ENCODE peak calls at places on chromosomes 2 and 18, in seven cellular contexts. A, M, C, F, P, R and E are unnamed samples. For H3K4me1, the result is how much of the 10 kb centered on the place peaks cover.

GRCh38 chr18:49161627-49162026 is 210.9 kb upstream of the SMAD7 start:
- DNase-seq in A (peak), M (no peak), C (no peak), F (no peak), R (no peak), P (peak), E (no peak)

GRCh38 chr2:83051538-83052192 is 1407.4 kb downstream of the SUCLG1 start:
- DNase-seq in P (no peak), F (no peak), A (no peak), C (no peak), M (peak), R (no peak), E (no peak)

GRCh38 chr2:102770506-102770905 is 8.7 kb downstream of the TMEM182 start:
- DNase-seq in R (no peak), M (no peak), F (no peak), C (no peak), P (no peak), A (peak), E (no peak)

GRCh38 chr2:171089489-171089888 is 71.2 kb downstream of the TLK1 start:
- DNase-seq in P (no peak), M (no peak), R (no peak), F (no peak), C (no peak), A (no peak), E (no peak)

GRCh38 chr18:48732767-48733424 is 194.1 kb downstream of the CTIF start:
- DNase-seq in R (no peak), F (no peak), P (no peak), M (no peak), A (no peak), C (no peak), E (no peak)

GRCh38 chr2:181459646-181460045 is 2.5 kb downstream of the ITGA4 start:
- DNase-seq in A (peak), R (no peak), M (no peak), C (no peak), P (peak), F (no peak), E (no peak)

GRCh38 chr2:233462202-233462785 is 104.3 kb downstream of the USP40 start:
- DNase-seq in F (no peak), P (no peak), M (no peak), R (no peak), C (no peak), A (no peak), E (no peak)

GRCh38 chr2:35301349-35301748 is 1054.2 kb upstream of the CRIM1 start:
- DNase-seq in M (no peak), C (no peak), R (no peak), F (no peak), A (no peak), P (no peak), E (no peak)

GRCh38 chr2:58973831-58974281 is 732.7 kb upstream of the FANCL start:
- DNase-seq in M (peak), P (no peak), C (peak), R (peak), A (no peak), F (no peak), E (peak)

GRCh38 chr2:107932483-107932882 is 53.8 kb upstream of the SLC5A7 start:
- DNase-seq in P (no peak), R (no peak), F (no peak), M (no peak), C (no peak), A (no peak), E (no peak)

DNA sequence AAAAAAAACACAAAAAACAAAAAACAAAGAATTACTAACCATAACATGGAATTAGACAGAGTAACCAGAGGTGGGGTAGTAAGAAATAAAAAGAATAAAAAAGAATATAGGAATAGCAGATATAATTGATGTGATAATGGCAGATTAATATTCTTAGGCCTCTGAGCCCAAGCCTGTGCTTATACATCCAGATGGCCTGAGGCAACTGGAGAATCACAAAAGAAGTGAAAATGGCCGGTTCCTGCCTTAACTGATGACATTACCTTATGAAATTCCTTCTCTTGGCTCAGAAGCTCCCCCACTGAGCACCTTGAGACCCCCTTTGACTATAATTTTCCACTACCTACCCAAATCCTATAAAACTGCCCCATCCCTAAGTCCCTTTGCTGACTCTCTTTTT is 95.1 kb upstream of the MSH6 start:
- DNase-seq in A (no peak), C (no peak), M (no peak), R (no peak), P (no peak), F (no peak), E (no peak)
- H3K23ac ChIP-seq in A (no peak), C (no peak), M (no peak), R (no peak), P (no peak), F (no peak), E (no peak)

GRCh38 chr2:43019536-43020183 is 206.7 kb downstream of the ZFP36L2 start:
- DNase-seq in C (no peak), F (no peak), R (no peak), A (no peak), M (no peak), P (no peak), E (peak)

GRCh38 chr2:43022896-43023295 is 203.5 kb downstream of the ZFP36L2 start:
- DNase-seq in M (no peak), A (no peak), P (no peak), R (no peak), F (no peak), C (no peak), E (no peak)

GRCh38 chr2:43020296-43020695 is 206.1 kb downstream of the ZFP36L2 start:
- DNase-seq in A (no peak), F (no peak), C (no peak), R (no peak), P (no peak), M (no peak), E (no peak)

GRCh38 chr2:43021791-43022500 is 204.5 kb downstream of the ZFP36L2 start:
- DNase-seq in P (no peak), F (no peak), R (peak), A (no peak), M (peak), C (peak), E (no peak)

GRCh38 chr2:43020990-43021677 is 205.3 kb downstream of the ZFP36L2 start:
- DNase-seq in P (no peak), A (no peak), M (peak), C (no peak), F (no peak), R (no peak), E (no peak)
- H3K4me1 ChIP-seq in P (under half), A (under half), M (under half), C (under half), F (under half), R (under half), E (under half)

DNA sequence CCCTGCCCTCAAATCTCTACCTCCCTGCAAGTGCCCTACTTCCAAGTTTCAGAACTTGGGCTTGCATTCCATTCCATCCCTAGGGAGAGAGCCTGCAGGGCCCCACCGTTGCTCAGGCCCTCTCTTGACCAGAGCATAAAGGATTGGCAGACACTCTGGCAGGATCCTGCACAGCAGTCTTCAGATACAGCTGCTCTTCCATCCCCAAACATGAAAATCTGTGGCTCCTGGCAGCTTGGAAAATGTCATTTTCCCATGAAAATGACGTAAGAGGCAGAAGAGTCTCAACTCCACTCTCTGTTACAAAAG is 162.6 kb downstream of the GFPT1 start:
- DNase-seq in A (no peak), R (no peak), P (no peak), M (no peak), F (no peak), C (no peak), E (no peak)
- H3K4ac ChIP-seq in A (peak), R (no peak), P (peak), M (no peak), F (no peak), C (no peak), E (no peak)

GRCh38 chr18:5103286-5103685 is 93.8 kb downstream of the AKAIN1 start:
- DNase-seq in C (no peak), P (no peak), A (no peak), M (no peak), F (no peak), R (no peak), E (no peak)
- H3K23ac ChIP-seq in C (no peak), P (no peak), A (no peak), M (no peak), F (no peak), R (no peak), E (no peak)